ENCODE peak calls at places on chromosomes 2 and 18, in six cellular contexts. One of them, this sample, is unnamed.

GRCh38 chr2:78992451-78992806 is 33.1 kb upstream of the REG3G start:
- DNase-seq in psoas muscle: no peak
- DNase-seq in ovary: no peak
- DNase-seq in endothelial cell of umbilical vein: peak
- DNase-seq in cardiac muscle cell: peak
- DNase-seq in PC-9: no peak
- DNase-seq in this sample: no peak

GRCh38 chr18:24860978-24861680 is 400.7 kb downstream of the HRH4 start:
- DNase-seq in psoas muscle: no peak
- DNase-seq in ovary: no peak
- DNase-seq in endothelial cell of umbilical vein: peak
- DNase-seq in cardiac muscle cell: no peak
- DNase-seq in PC-9: no peak
- DNase-seq in this sample: no peak

GRCh38 chr18:45957100-45957499 is 10.0 kb downstream of the EPG5 start:
- DNase-seq in psoas muscle: no peak
- DNase-seq in ovary: no peak
- DNase-seq in endothelial cell of umbilical vein: no peak
- DNase-seq in cardiac muscle cell: peak
- DNase-seq in PC-9: no peak
- DNase-seq in this sample: no peak

GRCh38 chr2:178074123-178075005 is 1.8 kb upstream of the PDE11A start:
- DNase-seq in psoas muscle: no peak
- DNase-seq in ovary: no peak
- DNase-seq in endothelial cell of umbilical vein: peak
- DNase-seq in cardiac muscle cell: peak
- DNase-seq in PC-9: no peak
- DNase-seq in this sample: no peak

GRCh38 chr2:69518836-69519235 is 81.6 kb upstream of the NFU1 start:
- DNase-seq in psoas muscle: peak
- DNase-seq in ovary: no peak
- DNase-seq in endothelial cell of umbilical vein: no peak
- DNase-seq in cardiac muscle cell: no peak
- DNase-seq in PC-9: peak
- DNase-seq in this sample: no peak

GRCh38 chr2:190325588-190325987 is 6.0 kb upstream of the HIBCH start:
- DNase-seq in psoas muscle: no peak
- DNase-seq in ovary: no peak
- DNase-seq in endothelial cell of umbilical vein: no peak
- DNase-seq in cardiac muscle cell: no peak
- DNase-seq in PC-9: no peak
- DNase-seq in this sample: no peak

GRCh38 chr2:195763866-195764265 is 106.8 kb downstream of the SLC39A10 start:
- DNase-seq in psoas muscle: no peak
- DNase-seq in ovary: no peak
- DNase-seq in endothelial cell of umbilical vein: no peak
- DNase-seq in cardiac muscle cell: no peak
- DNase-seq in PC-9: no peak
- DNase-seq in this sample: no peak

GRCh38 chr2:43142921-43143438 is 83.4 kb downstream of the ZFP36L2 start:
- DNase-seq in psoas muscle: no peak
- DNase-seq in ovary: no peak
- DNase-seq in endothelial cell of umbilical vein: no peak
- DNase-seq in cardiac muscle cell: no peak
- DNase-seq in PC-9: peak
- DNase-seq in this sample: no peak

GRCh38 chr2:230852113-230852512 is 12.6 kb upstream of the ITM2C start:
- DNase-seq in psoas muscle: no peak
- DNase-seq in ovary: no peak
- DNase-seq in endothelial cell of umbilical vein: no peak
- DNase-seq in cardiac muscle cell: no peak
- DNase-seq in PC-9: no peak
- DNase-seq in this sample: no peak

GRCh38 chr2:113010088-113010487 is 4.8 kb downstream of the IL36A start:
- DNase-seq in psoas muscle: no peak
- DNase-seq in ovary: no peak
- DNase-seq in endothelial cell of umbilical vein: no peak
- DNase-seq in cardiac muscle cell: peak
- DNase-seq in PC-9: no peak
- DNase-seq in this sample: no peak

GRCh38 chr18:37460616-37461015 is 105.0 kb downstream of the CELF4 start:
- DNase-seq in psoas muscle: no peak
- DNase-seq in ovary: no peak
- DNase-seq in endothelial cell of umbilical vein: no peak
- DNase-seq in cardiac muscle cell: peak
- DNase-seq in PC-9: no peak
- DNase-seq in this sample: no peak

GRCh38 chr2:65096948-65097347 is 33.0 kb downstream of the RAB1A start:
- DNase-seq in psoas muscle: no peak
- DNase-seq in ovary: no peak
- DNase-seq in endothelial cell of umbilical vein: peak
- DNase-seq in cardiac muscle cell: no peak
- DNase-seq in PC-9: no peak
- DNase-seq in this sample: no peak

GRCh38 chr2:1454346-1454745 is 41.1 kb downstream of the TPO start:
- DNase-seq in psoas muscle: no peak
- DNase-seq in ovary: no peak
- DNase-seq in endothelial cell of umbilical vein: no peak
- DNase-seq in cardiac muscle cell: no peak
- DNase-seq in PC-9: no peak
- DNase-seq in this sample: no peak

GRCh38 chr2:113328043-113328442 is 49.3 kb upstream of the PAX8 start:
- DNase-seq in psoas muscle: no peak
- DNase-seq in ovary: no peak
- DNase-seq in endothelial cell of umbilical vein: no peak
- DNase-seq in cardiac muscle cell: no peak
- DNase-seq in PC-9: no peak
- DNase-seq in this sample: no peak

GRCh38 chr18:13375302-13376255 is 157.0 kb downstream of the LDLRAD4 start:
- DNase-seq in psoas muscle: peak
- DNase-seq in ovary: peak
- DNase-seq in endothelial cell of umbilical vein: peak
- DNase-seq in cardiac muscle cell: peak
- DNase-seq in PC-9: no peak
- DNase-seq in this sample: no peak

GRCh38 chr2:202278944-202279343 is 13.4 kb downstream of the NOP58 start:
- DNase-seq in psoas muscle: no peak
- DNase-seq in ovary: no peak
- DNase-seq in endothelial cell of umbilical vein: peak
- DNase-seq in cardiac muscle cell: peak
- DNase-seq in PC-9: peak
- DNase-seq in this sample: peak

GRCh38 chr18:68604256-68604655 is 110.7 kb downstream of the TMX3 start:
- DNase-seq in psoas muscle: no peak
- DNase-seq in ovary: no peak
- DNase-seq in endothelial cell of umbilical vein: no peak
- DNase-seq in cardiac muscle cell: peak
- DNase-seq in PC-9: no peak
- DNase-seq in this sample: no peak

GRCh38 chr2:134778372-134778771 is 59.6 kb upstream of the TMEM163 start:
- DNase-seq in psoas muscle: no peak
- DNase-seq in ovary: no peak
- DNase-seq in endothelial cell of umbilical vein: no peak
- DNase-seq in cardiac muscle cell: no peak
- DNase-seq in PC-9: no peak
- DNase-seq in this sample: no peak

GRCh38 chr2:38277245-38278119 is 99.6 kb downstream of the ATL2 start:
- DNase-seq in psoas muscle: no peak
- DNase-seq in ovary: no peak
- DNase-seq in endothelial cell of umbilical vein: no peak
- DNase-seq in cardiac muscle cell: no peak
- DNase-seq in PC-9: no peak
- DNase-seq in this sample: no peak

GRCh38 chr2:202069189-202070050 is 3.6 kb upstream of the KIAA2012 start:
- DNase-seq in psoas muscle: no peak
- DNase-seq in ovary: no peak
- DNase-seq in endothelial cell of umbilical vein: no peak
- DNase-seq in cardiac muscle cell: no peak
- DNase-seq in PC-9: no peak
- DNase-seq in this sample: no peak

GRCh38 chr2:231621051-231621879 is 28.6 kb downstream of the TEX44 start:
- DNase-seq in psoas muscle: peak
- DNase-seq in ovary: peak
- DNase-seq in endothelial cell of umbilical vein: no peak
- DNase-seq in cardiac muscle cell: peak
- DNase-seq in PC-9: peak
- DNase-seq in this sample: no peak

GRCh38 chr18:77071711-77072292 is 60.8 kb downstream of the MBP start:
- DNase-seq in psoas muscle: no peak
- DNase-seq in ovary: no peak
- DNase-seq in endothelial cell of umbilical vein: peak
- DNase-seq in cardiac muscle cell: peak
- DNase-seq in PC-9: peak
- DNase-seq in this sample: peak

GRCh38 chr18:5943514-5943913 is 48.2 kb upstream of the TMEM200C start:
- DNase-seq in psoas muscle: no peak
- DNase-seq in ovary: peak
- DNase-seq in endothelial cell of umbilical vein: no peak
- DNase-seq in cardiac muscle cell: peak
- DNase-seq in PC-9: no peak
- DNase-seq in this sample: no peak

GRCh38 chr2:31127931-31128330 is 10.3 kb downstream of the GALNT14 start:
- DNase-seq in psoas muscle: no peak
- DNase-seq in ovary: no peak
- DNase-seq in endothelial cell of umbilical vein: no peak
- DNase-seq in cardiac muscle cell: no peak
- DNase-seq in PC-9: no peak
- DNase-seq in this sample: no peak

GRCh38 chr18:12518832-12519534 is 111.3 kb downstream of the PRELID3A start:
- DNase-seq in psoas muscle: no peak
- DNase-seq in ovary: no peak
- DNase-seq in endothelial cell of umbilical vein: no peak
- DNase-seq in cardiac muscle cell: no peak
- DNase-seq in PC-9: no peak
- DNase-seq in this sample: no peak

GRCh38 chr18:2207294-2207693 is 364.0 kb downstream of the METTL4 start:
- DNase-seq in psoas muscle: no peak
- DNase-seq in ovary: no peak
- DNase-seq in endothelial cell of umbilical vein: no peak
- DNase-seq in cardiac muscle cell: no peak
- DNase-seq in PC-9: no peak
- DNase-seq in this sample: no peak

GRCh38 chr18:13800505-13801259 is 23.3 kb upstream of the MC5R start:
- DNase-seq in psoas muscle: peak
- DNase-seq in ovary: peak
- DNase-seq in endothelial cell of umbilical vein: peak
- DNase-seq in cardiac muscle cell: peak
- DNase-seq in PC-9: no peak
- DNase-seq in this sample: no peak

GRCh38 chr2:15359716-15360531 is 201.2 kb downstream of the NBAS start:
- DNase-seq in psoas muscle: no peak
- DNase-seq in ovary: no peak
- DNase-seq in endothelial cell of umbilical vein: peak
- DNase-seq in cardiac muscle cell: peak
- DNase-seq in PC-9: no peak
- DNase-seq in this sample: peak

GRCh38 chr2:160574472-160575140 is 81.0 kb upstream of the RBMS1 start:
- DNase-seq in psoas muscle: no peak
- DNase-seq in ovary: no peak
- DNase-seq in endothelial cell of umbilical vein: no peak
- DNase-seq in cardiac muscle cell: peak
- DNase-seq in PC-9: peak
- DNase-seq in this sample: no peak

GRCh38 chr18:31275722-31276463 is 42.1 kb upstream of the DSG1 start:
- DNase-seq in psoas muscle: no peak
- DNase-seq in ovary: no peak
- DNase-seq in endothelial cell of umbilical vein: no peak
- DNase-seq in cardiac muscle cell: peak
- DNase-seq in PC-9: no peak
- DNase-seq in this sample: no peak

GRCh38 chr2:43212216-43212828 is 14.1 kb downstream of the ZFP36L2 start:
- DNase-seq in psoas muscle: no peak
- DNase-seq in ovary: no peak
- DNase-seq in endothelial cell of umbilical vein: no peak
- DNase-seq in cardiac muscle cell: no peak
- DNase-seq in PC-9: no peak
- DNase-seq in this sample: no peak

DNA sequence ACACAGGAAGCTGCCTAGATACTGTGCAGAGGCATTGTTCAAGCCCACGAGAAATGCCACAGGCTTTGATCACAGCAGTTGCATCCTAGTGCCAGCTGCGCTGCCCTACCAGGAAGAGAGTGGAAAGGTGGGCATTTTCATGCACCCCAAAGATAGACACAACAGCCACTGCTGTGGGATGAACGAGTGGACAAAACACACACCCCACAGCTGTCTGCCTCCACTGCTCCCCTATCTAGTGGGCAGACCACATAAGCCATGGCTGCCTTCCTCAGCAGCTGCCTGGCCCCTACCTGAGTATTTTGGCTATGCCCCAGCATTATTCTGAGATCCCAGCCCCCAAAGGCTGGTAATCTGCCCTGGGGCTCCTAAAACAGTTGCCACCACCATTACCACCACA is 136.9 kb downstream of the FSIP2 start:
- DNase-seq in psoas muscle: no peak
- DNase-seq in ovary: no peak
- DNase-seq in endothelial cell of umbilical vein: no peak
- DNase-seq in cardiac muscle cell: no peak
- DNase-seq in PC-9: no peak
- DNase-seq in this sample: no peak
- H3K4me3 ChIP-seq in psoas muscle: no peak
- H3K4me3 ChIP-seq in ovary: no peak
- H3K4me3 ChIP-seq in endothelial cell of umbilical vein: no peak
- H3K4me3 ChIP-seq in cardiac muscle cell: no peak
- H3K4me3 ChIP-seq in PC-9: no peak
- H3K4me3 ChIP-seq in this sample: no peak

GRCh38 chr2:20050712-20051517 is 513 bp downstream of the LAPTM4A start:
- DNase-seq in psoas muscle: peak
- DNase-seq in ovary: peak
- DNase-seq in endothelial cell of umbilical vein: peak
- DNase-seq in cardiac muscle cell: peak
- DNase-seq in PC-9: peak
- DNase-seq in this sample: no peak
- TF ChIP-seq CTCF in psoas muscle: no peak
- TF ChIP-seq CTCF in ovary: no peak
- TF ChIP-seq CTCF in endothelial cell of umbilical vein: no peak
- TF ChIP-seq CTCF in cardiac muscle cell: peak
- TF ChIP-seq CTCF in PC-9: no peak
- TF ChIP-seq CTCF in this sample: peak

GRCh38 chr18:75070625-75071483 is 138.1 kb downstream of the PTGR3 start:
- DNase-seq in psoas muscle: no peak
- DNase-seq in ovary: no peak
- DNase-seq in endothelial cell of umbilical vein: peak
- DNase-seq in cardiac muscle cell: peak
- DNase-seq in PC-9: peak
- DNase-seq in this sample: peak
- H3K4me3 ChIP-seq in psoas muscle: peak
- H3K4me3 ChIP-seq in ovary: no peak
- H3K4me3 ChIP-seq in endothelial cell of umbilical vein: no peak
- H3K4me3 ChIP-seq in cardiac muscle cell: no peak
- H3K4me3 ChIP-seq in PC-9: peak
- H3K4me3 ChIP-seq in this sample: peak

DNA sequence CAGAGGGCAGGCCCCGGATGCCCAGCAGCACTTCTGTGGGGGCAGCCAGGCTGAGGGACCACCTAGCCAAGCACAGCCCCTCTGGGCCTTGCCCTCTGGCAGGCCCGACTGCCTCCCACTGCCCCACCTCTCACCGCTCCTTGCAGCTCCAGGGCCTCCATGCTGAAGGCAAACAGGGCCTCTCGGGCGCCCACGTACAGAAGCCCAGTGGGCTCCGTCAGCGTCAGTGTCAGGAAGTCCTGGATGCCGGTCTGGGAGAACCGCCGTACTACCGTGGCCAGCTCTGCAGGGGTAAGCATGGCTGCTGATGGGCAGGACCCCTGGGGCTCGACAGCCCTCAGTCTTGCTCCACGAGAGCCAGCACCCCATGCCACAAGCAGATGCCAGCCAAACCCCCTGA is 3.7 kb downstream of the SEMA4C start:
- DNase-seq in psoas muscle: no peak
- DNase-seq in ovary: no peak
- DNase-seq in endothelial cell of umbilical vein: no peak
- DNase-seq in cardiac muscle cell: no peak
- DNase-seq in PC-9: no peak
- DNase-seq in this sample: no peak
- TF ChIP-seq CTCF in psoas muscle: no peak
- TF ChIP-seq CTCF in ovary: no peak
- TF ChIP-seq CTCF in endothelial cell of umbilical vein: no peak
- TF ChIP-seq CTCF in cardiac muscle cell: no peak
- TF ChIP-seq CTCF in PC-9: no peak
- TF ChIP-seq CTCF in this sample: no peak

This sample was measured in LNCaP clone FGC.